ENCODE peak calls at places on chromosomes 16 and 17, in seven cellular contexts. D is IMR-90, G is GM23338, X is H1, O is H9, I is fibroblast of lung, K is HCT116. M is an unnamed sample.

GRCh38 chr17:17181666-17182600 is 24.2 kb downstream of the PLD6 start:
- DNase-seq in D (no peak), G (no peak), X (no peak), O (no peak), I (no peak), K (no peak), M (no peak)

GRCh38 chr17:20242271-20242670 is 225.1 kb downstream of the LGALS9B start:
- DNase-seq in D (no peak), G (no peak), X (no peak), O (no peak), I (no peak), K (no peak), M (no peak)

GRCh38 chr17:31919802-31920525 is 16.8 kb upstream of the SUZ12 start:
- DNase-seq in D (peak), G (no peak), X (no peak), O (no peak), I (peak), K (no peak), M (no peak)

GRCh38 chr17:69577098-69577497 is 162.6 kb downstream of the MAP2K6 start:
- DNase-seq in D (no peak), G (no peak), X (no peak), O (no peak), I (no peak), K (no peak), M (no peak)

GRCh38 chr17:16820979-16821543 is 131.0 kb downstream of the CCDC144A start:
- DNase-seq in D (no peak), G (no peak), X (no peak), O (peak), I (no peak), K (no peak), M (no peak)

GRCh38 chr17:61397086-61397842 is 2.4 kb upstream of the TBX2 start:
- DNase-seq in D (peak), G (peak), X (no peak), O (peak), I (peak), K (no peak), M (no peak)

GRCh38 chr17:38465420-38466345 is 37.4 kb downstream of the ARHGAP23 start:
- DNase-seq in D (peak), G (no peak), X (no peak), O (no peak), I (no peak), K (no peak), M (no peak)

GRCh38 chr17:48322060-48322459 is 108.0 kb downstream of the SKAP1 start:
- DNase-seq in D (peak), G (no peak), X (no peak), O (no peak), I (peak), K (no peak), M (no peak)

GRCh38 chr17:83193336-83194188 is 114.2 kb downstream of the METRNL start:
- DNase-seq in D (no peak), G (no peak), X (no peak), O (no peak), I (no peak), K (no peak), M (peak)

GRCh38 chr17:68346448-68346847 is 55.2 kb downstream of the ARSG start:
- DNase-seq in D (no peak), G (no peak), X (no peak), O (no peak), I (no peak), K (no peak), M (peak)

GRCh38 chr17:41464682-41465081 is 2.5 kb downstream of the KRT32 start:
- DNase-seq in D (peak), G (no peak), X (no peak), O (no peak), I (peak), K (peak), M (no peak)

GRCh38 chr16:2370725-2371124 is 30.2 kb upstream of the ABCA3 start:
- DNase-seq in D (no peak), G (no peak), X (no peak), O (no peak), I (no peak), K (no peak), M (no peak)

GRCh38 chr16:82010649-82011048 is 621 bp downstream of the SDR42E1 start:
- DNase-seq in D (no peak), G (no peak), X (no peak), O (no peak), I (no peak), K (no peak), M (no peak)

GRCh38 chr17:16935241-16935663 is 36.7 kb downstream of the TNFRSF13B start:
- DNase-seq in D (no peak), G (no peak), X (no peak), O (peak), I (no peak), K (no peak), M (no peak)

GRCh38 chr16:23821875-23822688 is 13.7 kb upstream of the PRKCB start:
- DNase-seq in D (no peak), G (no peak), X (no peak), O (no peak), I (no peak), K (no peak), M (no peak)

GRCh38 chr17:34393401-34393800 is 30.4 kb upstream of the CCL1 start:
- DNase-seq in D (no peak), G (no peak), X (no peak), O (peak), I (no peak), K (no peak), M (no peak)

GRCh38 chr17:42578282-42578869 is 847 bp upstream of the PSMC3IP start:
- DNase-seq in D (peak), G (peak), X (peak), O (peak), I (peak), K (peak), M (peak)

GRCh38 chr16:19179890-19180490 is 11.9 kb downstream of the SYT17 start:
- DNase-seq in D (peak), G (peak), X (no peak), O (peak), I (peak), K (peak), M (peak)

GRCh38 chr17:40828454-40829039 is 6.1 kb upstream of the KRT10 start:
- DNase-seq in D (peak), G (no peak), X (no peak), O (no peak), I (peak), K (no peak), M (no peak)

GRCh38 chr16:88886915-88887521 is 20.6 kb upstream of the PABPN1L start:
- DNase-seq in D (peak), G (no peak), X (no peak), O (no peak), I (peak), K (no peak), M (no peak)

GRCh38 chr17:330993-331701 is 21.5 kb downstream of the RPH3AL start:
- DNase-seq in D (no peak), G (no peak), X (no peak), O (peak), I (no peak), K (no peak), M (peak)

GRCh38 chr17:72702136-72702735 is 390.3 kb downstream of the SLC39A11 start:
- DNase-seq in D (peak), G (no peak), X (no peak), O (no peak), I (peak), K (peak), M (no peak)

GRCh38 chr16:47486856-47487255 is 25.7 kb downstream of the PHKB start:
- DNase-seq in D (no peak), G (no peak), X (no peak), O (no peak), I (no peak), K (no peak), M (no peak)

GRCh38 chr16:51708861-51709260 is 557.8 kb upstream of the SALL1 start:
- DNase-seq in D (no peak), G (no peak), X (no peak), O (no peak), I (no peak), K (no peak), M (no peak)

GRCh38 chr17:73064084-73064938 is 28.2 kb downstream of the SLC39A11 start:
- DNase-seq in D (no peak), G (no peak), X (no peak), O (no peak), I (peak), K (no peak), M (no peak)

GRCh38 chr16:10612649-10613179 is 32.3 kb upstream of the EMP2 start:
- DNase-seq in D (no peak), G (no peak), X (no peak), O (no peak), I (no peak), K (no peak), M (no peak)

GRCh38 chr16:24717411-24717810 is 12.0 kb upstream of the TNRC6A start:
- DNase-seq in D (peak), G (no peak), X (no peak), O (no peak), I (no peak), K (no peak), M (peak)

GRCh38 chr17:73262676-73263642 is 1.3 kb upstream of the CPSF4L start:
- DNase-seq in D (no peak), G (peak), X (no peak), O (no peak), I (no peak), K (no peak), M (no peak)

GRCh38 chr16:53055603-53056527 is 1.1 kb downstream of the CHD9 start:
- DNase-seq in D (peak), G (peak), X (no peak), O (peak), I (peak), K (no peak), M (peak)

GRCh38 chr17:77383613-77384608 is 243.1 kb downstream of the SEC14L1 start:
- DNase-seq in D (no peak), G (no peak), X (no peak), O (no peak), I (no peak), K (no peak), M (no peak)
- H3K4me2 ChIP-seq in D (no peak), G (peak), X (no peak), O (no peak), I (no peak), K (no peak), M (peak)

GRCh38 chr16:87696796-87697195 is 69.0 kb downstream of the KLHDC4 start:
- DNase-seq in D (no peak), G (no peak), X (no peak), O (no peak), I (peak), K (no peak), M (no peak)

GRCh38 chr16:87698676-87699179 is 67.1 kb downstream of the KLHDC4 start:
- DNase-seq in D (no peak), G (no peak), X (no peak), O (no peak), I (no peak), K (no peak), M (peak)

GRCh38 chr16:87697792-87698191 is 68.0 kb downstream of the KLHDC4 start:
- DNase-seq in D (no peak), G (no peak), X (no peak), O (no peak), I (no peak), K (no peak), M (no peak)

GRCh38 chr16:87697256-87697655 is 68.5 kb downstream of the KLHDC4 start:
- DNase-seq in D (no peak), G (no peak), X (no peak), O (no peak), I (no peak), K (no peak), M (no peak)

GRCh38 chr16:87698241-87698640 is 67.5 kb downstream of the KLHDC4 start:
- DNase-seq in D (no peak), G (no peak), X (no peak), O (no peak), I (no peak), K (no peak), M (no peak)
- H3K4me2 ChIP-seq in D (no peak), G (no peak), X (no peak), O (no peak), I (no peak), K (no peak), M (peak)

GRCh38 chr17:79006001-79006400 is 3.6 kb downstream of the CANT1 start:
- DNase-seq in D (no peak), G (no peak), X (no peak), O (no peak), I (no peak), K (no peak), M (no peak)
- H3K4me2 ChIP-seq in D (no peak), G (no peak), X (no peak), O (no peak), I (no peak), K (no peak), M (no peak)

GRCh38 chr16:28167730-28168129 is 44.0 kb downstream of the XPO6 start:
- DNase-seq in D (no peak), G (no peak), X (no peak), O (no peak), I (no peak), K (no peak), M (no peak)
- H3K4me2 ChIP-seq in D (no peak), G (no peak), X (no peak), O (no peak), I (no peak), K (peak), M (no peak)

GRCh38 chr16:15583526-15583925 is 59.4 kb downstream of the MARF1 start:
- DNase-seq in D (no peak), G (no peak), X (no peak), O (no peak), I (no peak), K (no peak), M (no peak)

GRCh38 chr16:15578824-15579223 is 64.1 kb downstream of the MARF1 start:
- DNase-seq in D (no peak), G (no peak), X (no peak), O (no peak), I (no peak), K (no peak), M (no peak)

GRCh38 chr16:15585956-15586355 is 57.0 kb downstream of the MARF1 start:
- DNase-seq in D (no peak), G (no peak), X (no peak), O (no peak), I (no peak), K (no peak), M (no peak)

GRCh38 chr16:15576960-15577958 is 65.7 kb downstream of the MARF1 start:
- DNase-seq in D (no peak), G (no peak), X (no peak), O (no peak), I (no peak), K (no peak), M (peak)

DNA sequence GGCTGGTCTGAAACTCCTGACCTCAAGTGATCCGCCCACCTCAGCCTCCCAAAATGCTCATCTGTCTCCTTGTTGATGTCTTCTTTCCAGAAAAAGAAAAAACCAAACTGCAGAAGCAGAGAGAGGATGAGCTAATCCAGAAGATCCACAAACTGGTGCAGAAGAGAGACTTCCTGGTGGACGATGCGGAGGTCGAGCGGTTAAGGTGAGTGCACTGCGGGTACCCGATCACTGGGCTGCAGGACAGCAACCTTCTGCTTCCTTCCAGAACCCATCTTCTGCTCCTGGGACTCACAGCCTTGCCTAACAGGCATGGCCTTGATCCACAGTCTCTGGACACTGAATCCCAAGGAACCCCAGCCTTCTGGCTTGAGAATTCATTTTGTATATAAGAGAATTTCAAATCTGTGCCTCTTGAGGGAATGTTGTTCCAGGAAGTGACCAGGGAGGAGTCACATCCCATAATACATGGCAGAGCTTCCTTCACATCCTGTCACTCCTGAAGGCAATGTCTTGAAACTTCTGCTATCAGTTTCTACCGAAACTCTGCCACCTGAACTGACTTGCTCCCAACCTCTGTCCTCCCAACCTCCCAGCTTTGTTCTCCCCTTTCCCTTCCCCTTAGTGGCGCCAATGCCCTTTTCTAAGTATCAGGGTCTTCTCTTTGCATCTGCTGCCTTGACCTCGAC is 61.7 kb downstream of the MARF1 start:
- DNase-seq in D (no peak), G (no peak), X (no peak), O (no peak), I (no peak), K (no peak), M (no peak)
- H3K4me2 ChIP-seq in D (no peak), G (no peak), X (no peak), O (no peak), I (no peak), K (no peak), M (no peak)

DNA sequence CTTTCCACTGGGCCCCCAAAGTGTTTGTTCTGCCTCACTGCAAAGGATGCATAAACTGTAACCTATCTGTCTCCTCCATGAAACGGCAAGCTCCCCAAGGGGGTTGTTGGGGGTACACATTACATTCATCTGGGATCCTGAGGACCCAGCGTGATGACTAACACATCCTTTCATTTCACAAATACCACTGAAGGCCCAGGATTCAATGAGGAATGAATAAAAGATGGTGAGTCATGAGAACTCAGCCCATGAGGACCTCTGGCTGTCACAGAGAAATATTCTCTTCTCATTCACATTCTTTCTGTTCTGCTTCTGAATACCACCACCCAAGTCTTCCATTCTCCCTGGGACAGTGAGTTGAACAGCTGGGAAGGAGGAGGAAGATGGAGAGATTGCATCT is 149.8 kb downstream of the RBFOX3 start:
- DNase-seq in D (peak), G (no peak), X (no peak), O (no peak), I (no peak), K (no peak), M (no peak)
- H3K4me2 ChIP-seq in D (no peak), G (no peak), X (no peak), O (no peak), I (no peak), K (no peak), M (no peak)

GRCh38 chr17:78330570-78331224 is 29.2 kb downstream of the SOCS3 start:
- DNase-seq in D (no peak), G (no peak), X (no peak), O (no peak), I (peak), K (peak), M (no peak)
- H3K4me2 ChIP-seq in D (no peak), G (no peak), X (no peak), O (no peak), I (no peak), K (peak), M (no peak)

DNA sequence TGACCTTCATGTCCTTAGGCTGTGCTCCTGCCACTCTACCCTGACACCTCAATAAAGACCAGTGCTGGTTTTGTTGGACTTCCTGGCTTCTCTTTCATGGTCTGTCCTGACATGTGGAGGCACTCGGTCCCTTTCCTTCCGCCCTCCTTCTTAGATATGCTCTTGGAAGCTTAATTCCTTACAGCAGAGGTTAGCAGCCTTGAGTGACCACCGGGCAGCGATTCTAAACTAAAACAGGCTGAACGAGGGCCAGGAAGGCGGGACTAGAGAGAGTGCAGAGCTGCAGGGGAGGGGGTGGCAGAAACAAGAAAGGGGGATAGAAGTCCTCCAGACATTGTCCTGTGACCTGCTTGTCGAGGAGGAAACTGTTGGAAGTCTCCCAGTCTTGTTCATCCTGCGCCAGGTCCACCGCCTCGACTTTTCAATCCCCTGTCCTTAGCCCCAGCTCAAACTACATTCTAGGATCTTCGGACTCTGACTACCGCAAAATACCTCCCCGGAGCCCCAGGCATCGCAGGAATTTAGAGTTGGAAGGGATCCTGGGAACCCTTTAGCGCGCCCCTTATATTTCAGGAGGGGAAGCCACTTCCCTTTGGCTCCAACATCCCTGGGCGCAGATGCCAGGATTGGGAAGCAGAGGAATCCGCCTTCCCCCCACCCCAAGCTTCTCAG is 1.2 kb downstream of the AHSP start:
- DNase-seq in D (peak), G (peak), X (no peak), O (peak), I (no peak), K (no peak), M (no peak)
- H3K4me2 ChIP-seq in D (peak), G (peak), X (peak), O (peak), I (no peak), K (no peak), M (no peak)

GRCh38 chr16:57190136-57190535 is 4.0 kb downstream of the RSPRY1 start:
- DNase-seq in D (no peak), G (no peak), X (no peak), O (no peak), I (no peak), K (no peak), M (no peak)

GRCh38 chr16:57191056-57191536 is 5.0 kb downstream of the RSPRY1 start:
- DNase-seq in D (peak), G (no peak), X (no peak), O (no peak), I (peak), K (no peak), M (no peak)

GRCh38 chr16:57194512-57194911 is 8.4 kb downstream of the RSPRY1 start:
- DNase-seq in D (peak), G (no peak), X (no peak), O (no peak), I (peak), K (peak), M (no peak)

GRCh38 chr16:57192720-57193486 is 6.8 kb downstream of the RSPRY1 start:
- DNase-seq in D (peak), G (no peak), X (no peak), O (no peak), I (peak), K (no peak), M (no peak)

DNA sequence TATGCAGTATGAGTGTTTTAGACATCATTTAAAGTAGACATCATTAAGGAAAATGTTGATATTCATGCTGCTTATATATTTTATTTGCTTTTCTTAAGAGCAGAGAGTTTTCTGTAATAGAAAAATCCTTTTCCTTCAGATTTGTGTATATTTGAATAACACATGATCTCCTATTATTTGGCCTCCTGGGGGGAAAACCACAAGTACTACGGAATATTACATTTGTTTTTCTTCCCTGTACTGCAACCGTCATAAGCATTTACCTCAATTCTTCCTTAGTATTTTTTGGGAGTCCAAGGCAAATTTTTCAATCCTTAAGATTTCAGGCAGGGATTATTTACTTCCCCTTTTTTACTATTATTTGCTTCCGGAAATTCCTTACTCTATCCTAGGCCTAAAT is 6.0 kb downstream of the RSPRY1 start:
- DNase-seq in D (peak), G (no peak), X (no peak), O (no peak), I (peak), K (no peak), M (no peak)
- H3K4me2 ChIP-seq in D (no peak), G (no peak), X (no peak), O (no peak), I (no peak), K (no peak), M (peak)

GRCh38 chr17:29120439-29120838 is 59.8 kb downstream of the MYO18A start:
- DNase-seq in D (no peak), G (no peak), X (no peak), O (no peak), I (no peak), K (no peak), M (no peak)
- H3K4me2 ChIP-seq in D (no peak), G (no peak), X (no peak), O (no peak), I (no peak), K (no peak), M (no peak)

M was measured in Karpas-422.